ENCODE peak calls at places on chromosome 22, in ten cellular contexts. C is germinal center; H is SK-N-SH; X is DMS153; I is epithelial cell of esophagus; E is mesendoderm; Z is WTC11; O is substantia nigra; U is NCI-H1417 treated with DMSO at 0.1 percent for 48 hours; P is activated naive CD4-positive, alpha-beta T cell treated with anti-CD3 and anti-CD28 coated beads, Interleukin-2, amount 10 ng/mL, durations not matched to agents 7 days and 5 days. Q is an unnamed sample.

GRCh38 chr22:49317369-49317768 is 510.3 kb downstream of the BRD1 start:
- DNase-seq in C (no peak), H (no peak), X (no peak), I (no peak), E (no peak), Z (no peak), O (no peak), U (no peak), P (no peak), Q (no peak)

GRCh38 chr22:45647532-45648225 is 24.0 kb upstream of the ATXN10 start:
- DNase-seq in C (no peak), H (no peak), X (no peak), I (no peak), E (no peak), Z (no peak), O (no peak), U (no peak), P (no peak), Q (no peak)

GRCh38 chr22:48306785-48307570 is 1520.7 kb downstream of the BRD1 start:
- DNase-seq in C (no peak), H (no peak), X (no peak), I (no peak), E (no peak), Z (no peak), O (no peak), U (no peak), P (no peak), Q (no peak)

GRCh38 chr22:42401562-42402334 is 30.5 kb downstream of the NFAM1 start:
- DNase-seq in C (no peak), H (no peak), X (no peak), I (peak; percentile 32), E (no peak), Z (no peak), O (no peak), U (no peak), P (no peak), Q (no peak)

GRCh38 chr22:32478994-32479393 is 4.4 kb downstream of the FBXO7 start:
- DNase-seq in C (no peak), H (no peak), X (no peak), I (peak; percentile 49), E (no peak), Z (no peak), O (no peak), U (no peak), P (no peak), Q (no peak)

GRCh38 chr22:21102659-21103267 is 57.0 kb downstream of the LRRC74B start:
- DNase-seq in C (peak; percentile 81), H (peak; percentile 88), X (peak; percentile 67), I (peak; percentile 61), E (peak; percentile 97), Z (peak; percentile 95), O (peak; percentile 67), U (no peak), P (peak; percentile 85), Q (peak; percentile 41)

GRCh38 chr22:35705141-35705540 is 12.5 kb upstream of the APOL5 start:
- DNase-seq in C (no peak), H (no peak), X (no peak), I (peak; percentile 80), E (no peak), Z (no peak), O (no peak), U (no peak), P (no peak), Q (no peak)

GRCh38 chr22:44748524-44748923 is 3.9 kb upstream of the ARHGAP8 start:
- DNase-seq in C (no peak), H (no peak), X (no peak), I (no peak), E (no peak), Z (no peak), O (no peak), U (no peak), P (no peak), Q (no peak)

GRCh38 chr22:44357296-44357961 is 44.7 kb upstream of the SHISAL1 start:
- DNase-seq in C (no peak), H (no peak), X (no peak), I (no peak), E (peak; percentile 53), Z (no peak), O (no peak), U (no peak), P (no peak), Q (no peak)

GRCh38 chr22:35961480-35961902 is 67.1 kb downstream of the RBFOX2 start:
- DNase-seq in C (no peak), H (peak; percentile 58), X (peak; percentile 88), I (peak; percentile 22), E (peak; percentile 99), Z (peak; percentile 60), O (no peak), U (peak; percentile 12), P (no peak), Q (peak; percentile 79)